ENCODE peak calls at places on chromosome 15, in eight cellular contexts. Y is fibroblast of pulmonary artery, M is choroid plexus epithelial cell, J is astrocyte of the cerebellum, E is cardiac fibroblast, C is K562, L is IMR-90, O is AG10803. W is an unnamed sample.
A peak's percentile ranks its signal among the peaks of the same experiment; 100 is the strongest.

GRCh38 chr15:84822774-84823579 is 5.8 kb downstream of the ALPK3 start:
- DNase-seq in C (no peak), J (no peak), M (no peak), L (no peak), O (no peak), E (no peak), Y (no peak), W (no peak)

GRCh38 chr15:69357773-69358765 is 56.1 kb upstream of the KIF23 start:
- DNase-seq in O (peak; percentile 10), Y (peak; percentile 20), M (peak; percentile 93), E (peak; percentile 19), C (peak; percentile 46), J (peak; percentile 18), L (peak; percentile 47), W (no peak)

GRCh38 chr15:82934100-82934880 is 18.2 kb downstream of the HOMER2 start:
- DNase-seq in C (no peak), Y (no peak), J (no peak), E (no peak), L (no peak), O (no peak), M (no peak), W (no peak)

GRCh38 chr15:68183886-68184285 is 21.2 kb downstream of the CALML4 start:
- DNase-seq in L (peak; percentile 41), E (peak; percentile 56), O (peak; percentile 54), Y (peak; percentile 77), M (peak; percentile 59), C (no peak), J (no peak), W (peak; percentile 30)

GRCh38 chr15:60423540-60423939 is 25.8 kb upstream of the ANXA2 start:
- DNase-seq in J (peak; percentile 82), O (peak; percentile 93), M (peak; percentile 96), L (peak; percentile 92), E (peak; percentile 93), Y (peak; percentile 91), C (peak; percentile 40), W (peak; percentile 66)

GRCh38 chr15:84009616-84010015 is 226.0 kb upstream of the GOLGA6L4 start:
- DNase-seq in E (no peak), J (no peak), O (no peak), Y (no peak), C (no peak), M (no peak), L (no peak), W (no peak)

GRCh38 chr15:77481670-77482069 is 61.0 kb downstream of the HMG20A start:
- DNase-seq in E (peak; percentile 64), L (no peak), C (no peak), Y (peak; percentile 60), M (peak; percentile 40), O (peak; percentile 70), J (no peak), W (peak; percentile 50)

GRCh38 chr15:70669966-70670658 is 93.2 kb downstream of the UACA start:
- DNase-seq in O (no peak), L (no peak), J (no peak), Y (peak; percentile 42), E (no peak), M (no peak), C (peak; percentile 12), W (no peak)

GRCh38 chr15:69665641-69666091 is 213.0 kb downstream of the RPLP1 start:
- DNase-seq in C (no peak), Y (peak; percentile 16), O (no peak), L (no peak), E (peak; percentile 4), M (peak; percentile 35), J (no peak), W (no peak)

GRCh38 chr15:70281811-70282307 is 184.1 kb upstream of the TLE3 start:
- DNase-seq in C (no peak), L (peak; percentile 66), Y (peak; percentile 43), O (peak; percentile 69), M (peak; percentile 50), J (no peak), E (peak; percentile 67), W (peak; percentile 39)

DNA sequence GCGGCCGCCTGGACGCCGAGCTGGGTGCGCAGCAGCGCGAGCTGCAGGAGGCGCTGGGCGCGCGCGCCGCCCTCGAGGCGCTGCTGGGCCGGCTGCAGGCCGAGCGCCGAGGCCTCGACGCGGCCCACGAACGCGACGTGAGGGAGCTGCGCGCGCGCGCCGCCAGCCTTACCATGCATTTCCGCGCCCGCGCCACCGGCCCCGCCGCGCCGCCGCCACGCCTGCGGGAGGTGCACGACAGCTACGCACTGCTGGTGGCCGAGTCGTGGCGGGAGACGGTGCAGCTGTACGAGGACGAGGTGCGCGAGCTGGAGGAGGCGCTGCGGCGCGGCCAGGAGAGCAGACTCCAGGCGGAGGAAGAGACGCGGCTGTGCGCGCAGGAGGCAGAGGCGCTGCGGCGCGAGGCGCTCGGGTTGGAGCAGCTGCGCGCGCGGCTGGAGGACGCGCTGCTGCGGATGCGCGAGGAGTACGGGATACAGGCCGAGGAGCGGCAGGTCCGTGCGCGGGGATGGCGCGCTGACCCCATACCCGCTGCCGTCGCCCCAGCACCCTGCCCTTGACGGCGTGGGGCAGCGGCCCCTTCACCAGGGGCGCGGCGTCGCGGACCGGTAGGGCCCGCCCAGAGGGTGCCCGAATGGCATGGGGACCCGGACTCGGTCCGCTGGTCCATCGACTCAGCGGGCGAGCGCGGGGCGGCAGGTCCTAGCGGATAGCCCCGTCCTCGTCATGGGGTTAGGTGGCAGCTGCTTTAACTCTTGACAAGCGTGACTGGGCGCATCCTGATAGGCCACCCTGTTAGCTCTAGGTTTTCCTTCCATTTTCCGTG is 849 bp downstream of the SYNM start:
- DNase-seq in J (no peak), C (no peak), M (peak; percentile 65), Y (peak; percentile 63), E (peak; percentile 62), L (peak; percentile 66), O (peak; percentile 66), W (no peak)
- TF ChIP-seq CTCF in J (no peak), C (no peak), M (no peak), Y (no peak), E (no peak), L (peak; percentile 6), O (no peak), W (no peak)

GRCh38 chr15:80323285-80323684 is 71.3 kb upstream of the CTXND1 start:
- DNase-seq in J (no peak), C (no peak), O (no peak), M (no peak), E (peak; percentile 3), Y (no peak), L (no peak), W (peak; percentile 17)
- TF ChIP-seq CTCF in J (peak; percentile 23), C (peak; percentile 9), O (peak; percentile 36), M (peak; percentile 28), E (peak; percentile 25), Y (peak; percentile 28), L (no peak), W (peak; percentile 11)

GRCh38 chr15:52678468-52679231 is 538 bp downstream of the ATOSA start:
- DNase-seq in O (peak; percentile 54), Y (peak; percentile 68), M (peak; percentile 72), E (peak; percentile 71), C (peak; percentile 59), L (peak; percentile 66), J (no peak), W (peak; percentile 67)
- TF ChIP-seq CTCF in O (peak; percentile 10), Y (no peak), M (peak; percentile 36), E (peak; percentile 8), C (no peak), L (no peak), J (no peak), W (no peak)

DNA sequence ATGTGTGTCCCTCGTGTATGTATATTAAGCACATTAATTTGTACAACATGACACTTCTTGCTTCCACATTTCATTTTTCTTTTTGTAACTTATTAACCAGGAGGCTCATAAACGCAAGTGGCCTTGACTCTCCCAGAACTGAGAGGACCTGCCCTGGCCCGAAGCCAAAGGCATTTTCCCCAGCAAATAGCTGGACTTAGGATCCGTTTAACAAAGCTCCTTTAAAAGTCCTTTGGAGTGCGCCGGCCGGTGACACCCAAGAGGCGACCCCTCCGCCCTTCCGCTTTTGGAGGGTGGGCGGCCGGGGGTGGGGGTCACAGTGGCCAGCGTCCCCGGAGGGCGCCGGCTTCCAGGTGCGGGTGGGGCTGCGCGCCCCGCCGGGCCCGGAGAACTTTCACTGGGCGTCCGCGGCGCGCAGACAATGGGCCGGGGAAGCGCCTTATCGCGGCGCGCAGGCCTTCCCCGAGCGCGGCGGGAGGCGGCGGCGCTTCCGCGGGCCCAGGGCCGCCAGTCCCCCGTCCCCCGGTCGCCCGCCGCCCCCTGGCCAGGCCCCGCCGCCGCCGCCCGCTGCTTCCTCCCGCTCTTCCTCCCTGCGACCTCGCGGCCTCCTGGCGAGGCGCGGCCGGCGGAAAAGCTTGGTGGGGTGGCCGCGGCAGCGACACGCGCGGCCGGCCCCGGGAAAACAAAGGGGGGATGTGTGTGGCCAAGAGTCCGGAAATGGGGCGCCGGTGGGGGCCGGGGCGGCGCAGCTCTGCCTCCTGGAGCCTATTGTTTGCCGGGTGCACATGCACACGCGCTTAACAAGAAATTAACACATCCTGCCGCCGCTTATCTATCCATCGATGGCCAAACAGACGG is 613.4 kb downstream of the MCTP2 start:
- DNase-seq in L (no peak), Y (peak; percentile 30), E (peak; percentile 21), C (peak; percentile 92), M (peak; percentile 50), J (peak; percentile 12), O (peak; percentile 22), W (no peak)
- TF ChIP-seq CTCF in L (no peak), Y (no peak), E (no peak), C (peak; percentile 34), M (no peak), J (no peak), O (no peak), W (no peak)

DNA sequence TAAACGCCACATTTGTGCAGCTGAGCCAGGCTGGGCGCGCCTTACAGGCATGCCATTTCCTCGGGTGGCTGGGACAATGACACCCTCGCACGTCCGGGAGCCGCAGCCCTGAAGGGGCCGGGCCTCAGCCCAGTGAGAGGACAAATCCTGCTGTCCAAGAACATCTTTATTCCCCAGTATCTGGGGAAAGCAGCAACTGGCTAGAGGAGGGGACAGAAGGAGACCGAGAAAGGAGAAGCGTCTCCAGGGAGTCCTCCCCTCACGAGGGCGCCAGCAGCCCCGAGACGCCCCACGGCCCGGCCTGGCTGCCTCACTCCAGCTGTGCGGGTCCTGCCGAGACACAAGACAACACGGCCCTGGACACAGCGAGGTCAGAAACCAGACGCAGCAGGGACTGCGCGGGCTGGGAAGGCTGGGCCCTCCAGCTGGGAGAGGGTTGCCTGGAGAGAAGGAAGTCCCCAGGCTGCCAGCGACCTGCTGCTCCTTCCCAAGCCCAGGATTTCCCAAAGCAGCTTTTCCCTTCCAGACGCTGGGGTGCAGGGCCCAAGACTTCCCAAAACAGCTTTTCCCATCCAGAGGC is 130.2 kb downstream of the CHSY1 start:
- DNase-seq in L (peak; percentile 74), Y (peak; percentile 69), E (peak; percentile 62), J (no peak), O (peak; percentile 56), C (peak; percentile 71), M (peak; percentile 76), W (no peak)
- TF ChIP-seq CTCF in L (peak; percentile 56), Y (peak; percentile 37), E (peak; percentile 37), J (peak; percentile 32), O (peak; percentile 38), C (peak; percentile 64), M (peak; percentile 60), W (no peak)